ENCODE peak calls at places on chromosomes 13 and 19, in seven cellular contexts. One of them, this sample, is unnamed.

GRCh38 chr19:29379257-29379986 is 146.4 kb upstream of the VSTM2B start:
- DNase-seq in adrenal gland: no peak
- DNase-seq in A549: no peak
- DNase-seq in NB4: no peak
- DNase-seq in lower leg skin: peak; percentile 62
- DNase-seq in breast epithelium: peak; percentile 31
- DNase-seq in vagina: peak; percentile 58
- DNase-seq in this sample: no peak

GRCh38 chr13:112783946-112784500 is 94.2 kb downstream of the ATP11A start:
- DNase-seq in adrenal gland: peak; percentile 18
- DNase-seq in A549: no peak
- DNase-seq in NB4: no peak
- DNase-seq in lower leg skin: no peak
- DNase-seq in breast epithelium: no peak
- DNase-seq in vagina: peak; percentile 55
- DNase-seq in this sample: no peak

GRCh38 chr13:33260168-33261098 is 25.1 kb downstream of the STARD13 start:
- DNase-seq in adrenal gland: no peak
- DNase-seq in A549: no peak
- DNase-seq in NB4: no peak
- DNase-seq in lower leg skin: no peak
- DNase-seq in breast epithelium: no peak
- DNase-seq in vagina: no peak
- DNase-seq in this sample: no peak

GRCh38 chr13:85148009-85148408 is 651.2 kb downstream of the SLITRK6 start:
- DNase-seq in adrenal gland: peak; percentile 24
- DNase-seq in A549: no peak
- DNase-seq in NB4: no peak
- DNase-seq in lower leg skin: no peak
- DNase-seq in breast epithelium: no peak
- DNase-seq in vagina: no peak
- DNase-seq in this sample: no peak

GRCh38 chr13:37134411-37135041 is 29.1 kb upstream of the CSNK1A1L start:
- DNase-seq in adrenal gland: no peak
- DNase-seq in A549: no peak
- DNase-seq in NB4: no peak
- DNase-seq in lower leg skin: no peak
- DNase-seq in breast epithelium: no peak
- DNase-seq in vagina: no peak
- DNase-seq in this sample: no peak

GRCh38 chr19:57302020-57302465 is 18.2 kb upstream of the ZNF543 start:
- DNase-seq in adrenal gland: peak; percentile 90
- DNase-seq in A549: no peak
- DNase-seq in NB4: peak; percentile 88
- DNase-seq in lower leg skin: no peak
- DNase-seq in breast epithelium: no peak
- DNase-seq in vagina: no peak
- DNase-seq in this sample: no peak

GRCh38 chr13:48782429-48782840 is 128.7 kb downstream of the CYSLTR2 start:
- DNase-seq in adrenal gland: no peak
- DNase-seq in A549: no peak
- DNase-seq in NB4: no peak
- DNase-seq in lower leg skin: no peak
- DNase-seq in breast epithelium: no peak
- DNase-seq in vagina: no peak
- DNase-seq in this sample: no peak

GRCh38 chr19:29687897-29688728 is 22.9 kb downstream of the PLEKHF1 start:
- DNase-seq in adrenal gland: no peak
- DNase-seq in A549: no peak
- DNase-seq in NB4: peak; percentile 46
- DNase-seq in lower leg skin: no peak
- DNase-seq in breast epithelium: no peak
- DNase-seq in vagina: no peak
- DNase-seq in this sample: no peak

GRCh38 chr13:24693862-24694471 is 13.8 kb downstream of the ATP12A start:
- DNase-seq in adrenal gland: peak; percentile 59
- DNase-seq in A549: peak; percentile 70
- DNase-seq in NB4: peak; percentile 76
- DNase-seq in lower leg skin: no peak
- DNase-seq in breast epithelium: no peak
- DNase-seq in vagina: no peak
- DNase-seq in this sample: peak; percentile 59

GRCh38 chr19:18204394-18205179 is 745 bp upstream of the RAB3A start:
- DNase-seq in adrenal gland: peak; percentile 80
- DNase-seq in A549: no peak
- DNase-seq in NB4: no peak
- DNase-seq in lower leg skin: no peak
- DNase-seq in breast epithelium: no peak
- DNase-seq in vagina: no peak
- DNase-seq in this sample: no peak

GRCh38 chr13:50369646-50370045 is 354.4 kb downstream of the KCNRG start:
- DNase-seq in adrenal gland: no peak
- DNase-seq in A549: no peak
- DNase-seq in NB4: no peak
- DNase-seq in lower leg skin: no peak
- DNase-seq in breast epithelium: no peak
- DNase-seq in vagina: no peak
- DNase-seq in this sample: no peak

GRCh38 chr13:27446986-27447583 is 3.3 kb downstream of the MTIF3 start:
- DNase-seq in adrenal gland: no peak
- DNase-seq in A549: no peak
- DNase-seq in NB4: no peak
- DNase-seq in lower leg skin: no peak
- DNase-seq in breast epithelium: no peak
- DNase-seq in vagina: no peak
- DNase-seq in this sample: no peak

GRCh38 chr19:55360902-55361301 is 2.2 kb downstream of the GARIN5B start:
- DNase-seq in adrenal gland: no peak
- DNase-seq in A549: no peak
- DNase-seq in NB4: no peak
- DNase-seq in lower leg skin: no peak
- DNase-seq in breast epithelium: no peak
- DNase-seq in vagina: no peak
- DNase-seq in this sample: no peak

GRCh38 chr13:34011552-34012085 is 193.7 kb downstream of the RFC3 start:
- DNase-seq in adrenal gland: no peak
- DNase-seq in A549: peak; percentile 14
- DNase-seq in NB4: no peak
- DNase-seq in lower leg skin: no peak
- DNase-seq in breast epithelium: no peak
- DNase-seq in vagina: no peak
- DNase-seq in this sample: no peak

GRCh38 chr19:43380771-43381386 is 27.4 kb downstream of the CD177 start:
- DNase-seq in adrenal gland: no peak
- DNase-seq in A549: no peak
- DNase-seq in NB4: no peak
- DNase-seq in lower leg skin: peak; percentile 66
- DNase-seq in breast epithelium: no peak
- DNase-seq in vagina: no peak
- DNase-seq in this sample: no peak

GRCh38 chr19:13861714-13862531 is 15.0 kb upstream of the NANOS3 start:
- DNase-seq in adrenal gland: peak; percentile 95
- DNase-seq in A549: no peak
- DNase-seq in NB4: peak; percentile 87
- DNase-seq in lower leg skin: peak; percentile 99
- DNase-seq in breast epithelium: peak; percentile 96
- DNase-seq in vagina: no peak
- DNase-seq in this sample: peak; percentile 95
- TF ChIP-seq POLR2A in adrenal gland: peak; percentile 40
- TF ChIP-seq POLR2A in A549: no peak
- TF ChIP-seq POLR2A in NB4: no peak
- TF ChIP-seq POLR2A in lower leg skin: no peak
- TF ChIP-seq POLR2A in breast epithelium: peak; percentile 22
- TF ChIP-seq POLR2A in vagina: no peak
- TF ChIP-seq POLR2A in this sample: no peak

GRCh38 chr19:39998511-39998910 is 1.7 kb downstream of the ZNF546 start:
- DNase-seq in adrenal gland: no peak
- DNase-seq in A549: no peak
- DNase-seq in NB4: no peak
- DNase-seq in lower leg skin: no peak
- DNase-seq in breast epithelium: no peak
- DNase-seq in vagina: no peak
- DNase-seq in this sample: no peak

GRCh38 chr19:39995794-39996193 is 1.1 kb upstream of the ZNF546 start:
- DNase-seq in adrenal gland: no peak
- DNase-seq in A549: no peak
- DNase-seq in NB4: no peak
- DNase-seq in lower leg skin: no peak
- DNase-seq in breast epithelium: no peak
- DNase-seq in vagina: no peak
- DNase-seq in this sample: no peak

GRCh38 chr19:39997595-39998216 is 846 bp downstream of the ZNF546 start:
- DNase-seq in adrenal gland: no peak
- DNase-seq in A549: no peak
- DNase-seq in NB4: no peak
- DNase-seq in lower leg skin: no peak
- DNase-seq in breast epithelium: no peak
- DNase-seq in vagina: no peak
- DNase-seq in this sample: peak; percentile 23

GRCh38 chr19:39996811-39997594 is at the start of gene ZNF546:
- DNase-seq in adrenal gland: peak; percentile 93
- DNase-seq in A549: peak; percentile 100
- DNase-seq in NB4: peak; percentile 87
- DNase-seq in lower leg skin: peak; percentile 99
- DNase-seq in breast epithelium: peak; percentile 82
- DNase-seq in vagina: no peak
- DNase-seq in this sample: peak; percentile 96

GRCh38 chr19:39996218-39996810 is 546 bp upstream of the ZNF546 start:
- DNase-seq in adrenal gland: peak; percentile 42
- DNase-seq in A549: peak; percentile 82
- DNase-seq in NB4: peak; percentile 47
- DNase-seq in lower leg skin: no peak
- DNase-seq in breast epithelium: no peak
- DNase-seq in vagina: no peak
- DNase-seq in this sample: peak; percentile 28
- TF ChIP-seq POLR2A in adrenal gland: no peak
- TF ChIP-seq POLR2A in A549: no peak
- TF ChIP-seq POLR2A in NB4: no peak
- TF ChIP-seq POLR2A in lower leg skin: no peak
- TF ChIP-seq POLR2A in breast epithelium: no peak
- TF ChIP-seq POLR2A in vagina: no peak
- TF ChIP-seq POLR2A in this sample: no peak

GRCh38 chr13:31159306-31159705 is 2.4 kb downstream of the HSPH1 start:
- DNase-seq in adrenal gland: no peak
- DNase-seq in A549: no peak
- DNase-seq in NB4: no peak
- DNase-seq in lower leg skin: no peak
- DNase-seq in breast epithelium: no peak
- DNase-seq in vagina: no peak
- DNase-seq in this sample: no peak

GRCh38 chr13:31160857-31161582 is 684 bp downstream of the HSPH1 start:
- DNase-seq in adrenal gland: peak; percentile 65
- DNase-seq in A549: no peak
- DNase-seq in NB4: peak; percentile 85
- DNase-seq in lower leg skin: peak; percentile 93
- DNase-seq in breast epithelium: no peak
- DNase-seq in vagina: no peak
- DNase-seq in this sample: peak; percentile 87

GRCh38 chr13:31161583-31162150 is at the start of gene HSPH1:
- DNase-seq in adrenal gland: peak; percentile 99
- DNase-seq in A549: peak; percentile 82
- DNase-seq in NB4: peak; percentile 99
- DNase-seq in lower leg skin: peak; percentile 100
- DNase-seq in breast epithelium: peak; percentile 98
- DNase-seq in vagina: peak; percentile 99
- DNase-seq in this sample: peak; percentile 98

GRCh38 chr13:31166591-31166990 is 4.9 kb upstream of the HSPH1 start:
- DNase-seq in adrenal gland: no peak
- DNase-seq in A549: no peak
- DNase-seq in NB4: no peak
- DNase-seq in lower leg skin: no peak
- DNase-seq in breast epithelium: no peak
- DNase-seq in vagina: no peak
- DNase-seq in this sample: no peak

DNA sequence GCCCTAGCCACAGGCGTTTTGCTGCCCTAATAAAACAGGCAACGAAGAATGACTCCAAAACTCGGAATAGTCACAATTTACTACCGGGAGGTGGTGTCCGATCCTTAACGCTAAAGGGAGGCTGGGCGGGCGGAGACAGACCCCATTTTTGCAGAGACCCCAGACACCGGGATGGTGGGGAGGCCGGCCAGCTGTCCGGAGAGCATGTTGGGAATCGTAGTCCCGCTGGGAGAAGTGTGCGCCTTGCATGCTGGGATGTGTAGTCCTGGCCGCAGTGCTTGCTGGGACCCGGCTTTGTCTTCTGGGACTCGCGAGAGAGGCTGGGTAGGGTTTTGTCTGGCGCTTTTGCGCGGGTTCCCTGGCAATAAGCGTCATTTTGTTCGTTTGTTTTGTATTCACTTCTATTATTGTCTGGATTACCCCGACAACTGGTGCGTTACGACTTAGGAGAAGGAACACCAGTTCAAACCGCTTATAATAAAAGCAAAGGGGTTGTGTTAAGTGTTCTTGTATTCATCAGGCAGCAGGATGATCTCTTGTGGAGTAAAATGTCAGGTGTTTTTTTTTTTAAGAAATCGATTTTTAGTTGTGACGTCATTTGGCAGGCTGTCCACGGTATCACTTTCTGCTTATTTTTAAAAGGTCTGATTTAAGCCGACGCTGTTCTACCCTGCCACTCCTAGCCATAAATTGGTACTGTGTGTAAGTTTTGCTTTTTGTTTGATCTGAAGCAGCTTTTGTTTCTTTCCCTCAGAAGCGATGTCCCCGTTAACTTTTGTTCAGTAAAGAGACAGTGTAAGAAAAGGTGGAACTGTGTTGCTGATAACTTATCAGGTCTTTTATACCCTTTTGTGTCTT is 676 bp upstream of the HSPH1 start:
- DNase-seq in adrenal gland: peak; percentile 98
- DNase-seq in A549: peak; percentile 84
- DNase-seq in NB4: peak; percentile 99
- DNase-seq in lower leg skin: peak; percentile 99
- DNase-seq in breast epithelium: peak; percentile 91
- DNase-seq in vagina: peak; percentile 99
- DNase-seq in this sample: peak; percentile 99
- TF ChIP-seq POLR2A in adrenal gland: peak; percentile 57
- TF ChIP-seq POLR2A in A549: peak; percentile 58
- TF ChIP-seq POLR2A in NB4: peak; percentile 75
- TF ChIP-seq POLR2A in lower leg skin: no peak
- TF ChIP-seq POLR2A in breast epithelium: no peak
- TF ChIP-seq POLR2A in vagina: no peak
- TF ChIP-seq POLR2A in this sample: peak; percentile 85

DNA sequence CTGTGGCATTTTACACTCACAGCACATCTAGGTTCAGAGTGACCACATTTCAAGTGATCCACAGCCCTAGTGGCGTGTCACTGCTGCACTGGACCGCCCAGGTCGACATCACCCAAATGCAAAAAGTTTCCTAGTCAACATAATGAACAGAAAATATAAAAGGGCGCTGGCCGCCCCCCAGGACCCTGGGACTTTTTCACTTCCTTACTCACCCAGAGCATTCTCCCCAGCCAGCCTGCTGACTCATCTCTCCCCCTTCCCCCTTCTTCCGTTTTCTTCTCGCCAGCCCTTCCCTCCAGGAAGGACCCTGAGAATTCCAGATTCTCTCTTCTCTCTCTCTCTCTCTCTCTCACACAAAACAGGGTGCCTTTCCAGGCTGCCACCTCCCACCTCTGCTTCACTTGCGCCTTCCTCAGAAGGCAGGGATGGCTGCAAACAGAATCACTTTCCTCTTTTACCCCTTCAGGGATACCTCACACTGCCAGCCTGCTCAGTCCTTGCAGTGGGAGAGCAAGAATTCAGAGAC is 21.0 kb upstream of the GRWD1 start:
- DNase-seq in adrenal gland: no peak
- DNase-seq in A549: peak; percentile 92
- DNase-seq in NB4: peak; percentile 91
- DNase-seq in lower leg skin: no peak
- DNase-seq in breast epithelium: no peak
- DNase-seq in vagina: no peak
- DNase-seq in this sample: no peak
- TF ChIP-seq POLR2A in adrenal gland: no peak
- TF ChIP-seq POLR2A in A549: peak; percentile 20
- TF ChIP-seq POLR2A in NB4: no peak
- TF ChIP-seq POLR2A in lower leg skin: no peak
- TF ChIP-seq POLR2A in breast epithelium: no peak
- TF ChIP-seq POLR2A in vagina: no peak
- TF ChIP-seq POLR2A in this sample: no peak